ENCODE peak calls at places on chromosomes 11 and 22, in eight cellular contexts. Z is HCT116, G is K562, A is SK-N-SH, V is H1, T is IMR-90, I is GM12878, P is HepG2. Y is an unnamed sample.

GRCh38 chr11:35246725-35247124 is 107.8 kb downstream of the CD44 start:
- DNase-seq in Z (no peak), G (no peak), A (no peak), V (no peak), T (peak), I (no peak), P (no peak), Y (no peak)

GRCh38 chr11:9956483-9956882 is 292.6 kb downstream of the SWAP70 start:
- DNase-seq in Z (no peak), G (peak), A (no peak), V (no peak), T (peak), I (no peak), P (no peak), Y (no peak)

GRCh38 chr11:3222003-3222855 is 3.6 kb upstream of the MRGPRG start:
- DNase-seq in Z (no peak), G (no peak), A (peak), V (no peak), T (no peak), I (no peak), P (no peak), Y (no peak)

GRCh38 chr11:101215069-101215468 is 85.5 kb upstream of the PGR start:
- DNase-seq in Z (no peak), G (no peak), A (no peak), V (no peak), T (no peak), I (no peak), P (no peak), Y (no peak)

GRCh38 chr22:35961480-35961902 is 67.1 kb downstream of the RBFOX2 start:
- DNase-seq in Z (no peak), G (no peak), A (peak), V (peak), T (peak), I (no peak), P (no peak), Y (peak)

GRCh38 chr22:44406581-44407403 is 91.2 kb downstream of the RTL6 start:
- DNase-seq in Z (no peak), G (no peak), A (no peak), V (peak), T (peak), I (no peak), P (no peak), Y (no peak)

GRCh38 chr11:19853901-19854300 is 141.3 kb downstream of the NAV2 start:
- DNase-seq in Z (no peak), G (no peak), A (no peak), V (no peak), T (peak), I (no peak), P (no peak), Y (no peak)

GRCh38 chr11:125272092-125272491 is 107.5 kb downstream of the PKNOX2 start:
- DNase-seq in Z (no peak), G (no peak), A (no peak), V (no peak), T (peak), I (no peak), P (no peak), Y (no peak)

DNA sequence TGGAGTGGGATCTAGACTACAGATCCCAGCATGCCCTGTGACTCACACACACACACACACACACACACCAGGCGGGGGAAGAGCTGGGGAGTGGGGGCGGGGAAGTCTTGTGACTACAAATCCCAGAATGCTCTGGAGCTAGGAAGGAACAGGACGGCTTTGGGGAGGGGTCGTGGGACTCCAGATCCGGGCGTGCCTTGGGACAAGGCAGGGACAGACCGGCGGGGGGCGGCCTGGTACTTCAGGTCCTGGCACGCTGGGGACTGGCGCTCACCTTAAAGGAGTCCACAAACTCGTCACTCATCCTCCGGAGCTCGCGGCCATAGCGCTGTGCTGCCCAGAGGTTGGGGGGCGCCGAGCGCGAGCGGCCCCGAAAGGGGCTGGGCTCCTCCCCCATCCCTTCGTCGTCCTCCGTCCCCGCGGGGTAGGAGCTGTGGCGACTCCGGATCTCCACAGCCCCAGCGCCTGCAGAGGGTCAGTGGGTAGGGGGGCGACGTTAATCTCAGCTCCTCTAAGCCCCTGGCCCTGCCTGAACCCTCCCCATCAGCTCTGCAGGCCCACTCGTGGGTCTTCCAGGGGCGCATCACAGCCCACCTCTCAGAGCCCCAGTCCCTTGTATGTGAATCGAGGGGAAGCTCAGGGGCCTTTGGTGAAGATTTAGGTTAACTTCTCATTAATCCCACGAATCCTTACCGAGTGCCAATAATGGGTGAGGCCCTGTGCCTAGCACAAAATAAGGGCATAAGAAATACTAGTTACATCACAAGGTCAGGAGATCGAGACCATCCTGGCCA is 12.9 kb downstream of the BAD start:
- DNase-seq in Z (no peak), G (peak), A (peak), V (peak), T (peak), I (peak), P (peak), Y (peak)
- TF ChIP-seq CTCF in Z (no peak), G (peak), A (peak), V (peak), T (peak), I (peak), P (peak), Y (peak)

DNA sequence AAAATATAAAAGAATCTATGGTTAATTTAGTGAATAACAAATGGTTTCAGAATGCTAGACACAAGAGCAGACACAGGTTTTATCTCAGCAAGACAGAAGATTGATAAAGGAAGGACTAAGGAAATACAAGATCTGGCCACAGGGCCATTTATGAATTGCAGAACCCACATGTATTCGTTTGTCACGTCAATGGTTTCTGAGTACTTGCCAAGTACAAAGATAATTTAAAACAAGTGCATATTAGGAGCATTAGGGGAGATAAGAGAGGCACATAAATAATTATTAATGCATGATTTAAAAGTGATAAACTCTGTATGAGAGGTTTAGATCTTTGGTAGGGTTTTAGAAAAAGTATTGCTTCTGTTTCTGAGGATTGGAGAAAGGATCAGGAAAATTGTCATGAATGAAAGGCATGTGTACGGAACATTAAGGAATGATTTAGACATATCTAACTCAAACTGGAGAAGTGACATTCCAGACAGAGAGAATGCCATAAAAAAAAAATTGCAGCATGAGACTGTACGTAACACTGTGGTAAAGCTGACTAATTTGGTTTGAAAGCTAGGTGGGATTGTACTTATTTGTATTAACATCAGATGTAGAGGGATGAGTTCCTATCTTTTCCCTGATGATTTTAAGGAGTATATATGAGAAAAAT is 727.1 kb downstream of the NELL1 start:
- DNase-seq in Z (no peak), G (no peak), A (peak), V (no peak), T (no peak), I (no peak), P (no peak), Y (no peak)
- TF ChIP-seq RAD21 in Z (no peak), G (no peak), A (no peak), V (no peak), T (no peak), I (no peak), P (no peak), Y (no peak)

GRCh38 chr22:46542011-46542985 is 4.9 kb upstream of the CELSR1 start:
- DNase-seq in Z (no peak), G (peak), A (peak), V (no peak), T (peak), I (peak), P (peak), Y (peak)
- TF ChIP-seq CTCF in Z (peak), G (peak), A (peak), V (peak), T (peak), I (peak), P (peak), Y (peak)

GRCh38 chr11:94130589-94131362 is 2.1 kb downstream of the PANX1 start:
- DNase-seq in Z (no peak), G (no peak), A (no peak), V (no peak), T (peak), I (no peak), P (no peak), Y (no peak)
- TF ChIP-seq RAD21 in Z (no peak), G (no peak), A (no peak), V (no peak), T (no peak), I (no peak), P (no peak), Y (no peak)

GRCh38 chr11:110527146-110527545 is 97.4 kb downstream of the FDX1 start:
- DNase-seq in Z (no peak), G (no peak), A (no peak), V (no peak), T (peak), I (no peak), P (no peak), Y (no peak)

GRCh38 chr11:110526323-110526722 is 96.6 kb downstream of the FDX1 start:
- DNase-seq in Z (no peak), G (no peak), A (no peak), V (no peak), T (no peak), I (peak), P (no peak), Y (no peak)

GRCh38 chr11:110525883-110526282 is 96.1 kb downstream of the FDX1 start:
- DNase-seq in Z (no peak), G (no peak), A (no peak), V (no peak), T (peak), I (peak), P (no peak), Y (no peak)

GRCh38 chr11:110531056-110531756 is 101.5 kb downstream of the FDX1 start:
- DNase-seq in Z (no peak), G (no peak), A (no peak), V (no peak), T (peak), I (no peak), P (no peak), Y (no peak)

DNA sequence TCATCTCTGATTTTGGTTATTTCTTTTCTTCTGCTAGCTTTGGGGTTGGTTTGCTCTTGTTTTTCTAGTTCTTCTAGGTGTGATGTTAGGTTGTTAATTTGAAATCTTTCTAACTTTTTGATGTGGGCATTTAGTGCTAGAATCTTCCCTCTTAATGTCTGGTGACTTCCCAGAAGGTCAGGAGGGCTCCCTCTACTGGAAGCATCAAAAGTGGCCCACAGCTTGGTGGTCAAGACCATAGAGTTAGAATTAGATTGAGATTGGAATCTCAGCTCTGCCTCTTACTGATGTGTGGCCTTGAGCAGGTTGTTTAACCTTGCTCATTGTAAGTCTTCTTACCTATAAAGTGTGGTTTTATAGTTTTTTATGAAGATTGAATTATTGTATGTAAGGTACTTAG is 99.3 kb downstream of the FDX1 start:
- DNase-seq in Z (peak), G (peak), A (no peak), V (no peak), T (no peak), I (no peak), P (peak), Y (peak)
- TF ChIP-seq CTCF in Z (peak), G (peak), A (peak), V (peak), T (peak), I (peak), P (peak), Y (peak)

DNA sequence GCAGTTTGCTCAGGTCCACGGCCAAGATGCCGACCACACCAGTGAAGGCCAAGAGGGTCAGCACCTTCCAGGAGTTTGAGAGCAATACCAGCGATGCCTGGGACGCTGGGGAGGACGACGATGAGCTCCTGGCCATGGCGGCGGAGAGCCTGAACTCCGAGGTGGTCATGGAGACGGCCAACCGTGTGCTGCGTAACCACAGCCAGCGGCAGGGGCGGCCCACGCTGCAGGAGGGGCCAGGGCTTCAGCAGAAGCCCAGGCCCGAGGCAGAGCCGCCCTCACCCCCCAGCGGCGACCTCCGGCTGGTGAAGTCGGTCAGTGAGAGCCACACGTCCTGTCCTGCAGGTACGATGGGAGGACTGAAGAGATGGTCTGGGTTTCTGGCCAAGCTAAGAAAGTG is 31.0 kb downstream of the TBC1D22A start:
- DNase-seq in Z (no peak), G (no peak), A (no peak), V (no peak), T (no peak), I (no peak), P (no peak), Y (no peak)
- TF ChIP-seq RAD21 in Z (no peak), G (no peak), A (no peak), V (no peak), T (no peak), I (no peak), P (no peak), Y (no peak)

GRCh38 chr22:30317778-30318177 is 9.0 kb downstream of the TBC1D10A start:
- DNase-seq in Z (no peak), G (no peak), A (no peak), V (no peak), T (no peak), I (no peak), P (no peak), Y (no peak)
- TF ChIP-seq CTCF in Z (no peak), G (no peak), A (no peak), V (no peak), T (no peak), I (no peak), P (no peak), Y (no peak)

GRCh38 chr11:60862171-60862570 is 5.2 kb upstream of the ZP1 start:
- DNase-seq in Z (no peak), G (no peak), A (no peak), V (no peak), T (no peak), I (no peak), P (no peak), Y (no peak)

GRCh38 chr11:60863550-60864521 is 3.5 kb upstream of the ZP1 start:
- DNase-seq in Z (no peak), G (peak), A (no peak), V (no peak), T (no peak), I (no peak), P (no peak), Y (no peak)

GRCh38 chr11:60867871-60868681 is 734 bp downstream of the ZP1 start:
- DNase-seq in Z (no peak), G (no peak), A (no peak), V (no peak), T (no peak), I (no peak), P (no peak), Y (no peak)

GRCh38 chr11:60866911-60867870 is at the start of gene ZP1:
- DNase-seq in Z (no peak), G (no peak), A (no peak), V (no peak), T (no peak), I (no peak), P (no peak), Y (no peak)

DNA sequence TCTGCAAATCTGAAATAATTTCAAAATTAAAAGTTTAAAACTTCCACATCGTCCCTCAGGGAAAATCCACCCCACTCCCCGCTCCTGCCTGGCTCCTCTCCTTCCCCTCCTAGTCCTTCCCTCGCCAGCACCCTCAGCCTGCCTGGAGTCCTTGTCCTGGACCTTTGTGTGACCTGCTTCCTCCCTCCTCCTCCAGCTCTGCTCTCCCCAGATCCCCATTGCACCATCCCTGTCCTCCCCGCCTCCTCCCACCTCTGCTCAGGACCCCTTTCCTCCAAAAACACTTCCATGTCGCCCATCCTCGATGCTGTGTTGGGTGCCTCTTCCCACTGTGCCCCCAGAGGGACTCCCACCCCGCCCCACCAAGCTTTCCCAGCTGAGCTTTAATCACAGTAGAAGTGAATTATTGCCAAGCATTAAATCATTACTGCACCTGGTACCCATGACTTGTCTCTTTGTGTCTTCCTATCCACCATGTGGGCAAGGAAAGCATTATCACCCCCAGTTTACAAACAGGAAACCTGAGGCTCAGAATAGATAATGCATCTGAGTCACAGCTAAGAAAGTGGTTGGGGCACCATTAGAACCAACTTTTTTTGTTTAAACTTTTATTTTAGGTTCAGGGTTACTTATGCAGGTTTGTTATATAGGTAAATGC is 2.4 kb upstream of the ZP1 start:
- DNase-seq in Z (no peak), G (no peak), A (no peak), V (no peak), T (no peak), I (no peak), P (no peak), Y (no peak)
- TF ChIP-seq RAD21 in Z (no peak), G (no peak), A (no peak), V (no peak), T (no peak), I (no peak), P (no peak), Y (no peak)

Y was measured in A549.